ENCODE peak calls at places on chromosomes 11 and 22, in eight cellular contexts. One of them, this sample, is unnamed.

GRCh38 chr11:102520514-102520913 is 10.0 kb downstream of the MMP7 start:
- DNase-seq in SK-N-SH: no peak
- DNase-seq in adrenal gland: no peak
- DNase-seq in H1: no peak
- DNase-seq in stomach: no peak
- DNase-seq in Peyer's patch: no peak
- DNase-seq in uterus: no peak
- DNase-seq in psoas muscle: no peak
- DNase-seq in this sample: no peak

GRCh38 chr22:26970809-26971394 is 313.5 kb downstream of the MIAT start:
- DNase-seq in Peyer's patch: no peak
- DNase-seq in psoas muscle: no peak
- DNase-seq in H1: no peak
- DNase-seq in uterus: no peak
- DNase-seq in stomach: no peak
- DNase-seq in SK-N-SH: no peak
- DNase-seq in adrenal gland: no peak
- DNase-seq in this sample: no peak

GRCh38 chr11:96188625-96189006 is 154.4 kb downstream of the MAML2 start:
- DNase-seq in H1: no peak
- DNase-seq in stomach: no peak
- DNase-seq in Peyer's patch: no peak
- DNase-seq in adrenal gland: no peak
- DNase-seq in SK-N-SH: no peak
- DNase-seq in psoas muscle: no peak
- DNase-seq in uterus: no peak
- DNase-seq in this sample: no peak

GRCh38 chr11:128552783-128553661 is 34.3 kb downstream of the ETS1 start:
- DNase-seq in SK-N-SH: no peak
- DNase-seq in psoas muscle: no peak
- DNase-seq in H1: no peak
- DNase-seq in stomach: no peak
- DNase-seq in Peyer's patch: no peak
- DNase-seq in uterus: no peak
- DNase-seq in adrenal gland: no peak
- DNase-seq in this sample: no peak

GRCh38 chr22:41177040-41177625 is 28.0 kb upstream of the L3MBTL2 start:
- DNase-seq in psoas muscle: no peak
- DNase-seq in uterus: peak; percentile 29
- DNase-seq in Peyer's patch: no peak
- DNase-seq in H1: no peak
- DNase-seq in adrenal gland: no peak
- DNase-seq in SK-N-SH: no peak
- DNase-seq in stomach: no peak
- DNase-seq in this sample: peak; percentile 38

GRCh38 chr11:47005441-47005840 is 68.9 kb downstream of the CSTPP1 start:
- DNase-seq in adrenal gland: no peak
- DNase-seq in uterus: no peak
- DNase-seq in stomach: no peak
- DNase-seq in H1: no peak
- DNase-seq in SK-N-SH: no peak
- DNase-seq in psoas muscle: no peak
- DNase-seq in Peyer's patch: no peak
- DNase-seq in this sample: no peak

GRCh38 chr11:67120881-67121710 is 2.0 kb downstream of the KDM2A start:
- DNase-seq in Peyer's patch: no peak
- DNase-seq in psoas muscle: no peak
- DNase-seq in H1: no peak
- DNase-seq in SK-N-SH: no peak
- DNase-seq in adrenal gland: peak; percentile 70
- DNase-seq in uterus: no peak
- DNase-seq in stomach: peak; percentile 45
- DNase-seq in this sample: peak; percentile 6

GRCh38 chr11:13944016-13944415 is 18.5 kb upstream of the SPON1 start:
- DNase-seq in SK-N-SH: no peak
- DNase-seq in psoas muscle: no peak
- DNase-seq in adrenal gland: no peak
- DNase-seq in H1: no peak
- DNase-seq in Peyer's patch: no peak
- DNase-seq in stomach: no peak
- DNase-seq in uterus: no peak
- DNase-seq in this sample: no peak

GRCh38 chr22:28736296-28737155 is 5.1 kb downstream of the CHEK2 start:
- DNase-seq in uterus: no peak
- DNase-seq in H1: no peak
- DNase-seq in stomach: no peak
- DNase-seq in adrenal gland: no peak
- DNase-seq in Peyer's patch: no peak
- DNase-seq in psoas muscle: no peak
- DNase-seq in SK-N-SH: no peak
- DNase-seq in this sample: no peak

GRCh38 chr22:17781319-17782031 is 7.2 kb upstream of the BID start:
- DNase-seq in H1: no peak
- DNase-seq in psoas muscle: no peak
- DNase-seq in SK-N-SH: peak; percentile 57
- DNase-seq in Peyer's patch: no peak
- DNase-seq in uterus: no peak
- DNase-seq in stomach: no peak
- DNase-seq in adrenal gland: no peak
- DNase-seq in this sample: no peak

GRCh38 chr11:67732045-67732787 is 57.8 kb upstream of the ALDH3B2 start:
- DNase-seq in SK-N-SH: peak; percentile 88
- DNase-seq in H1: no peak
- DNase-seq in uterus: no peak
- DNase-seq in Peyer's patch: no peak
- DNase-seq in psoas muscle: no peak
- DNase-seq in stomach: no peak
- DNase-seq in adrenal gland: no peak
- DNase-seq in this sample: no peak

GRCh38 chr22:37179622-37180420 is 8.2 kb downstream of the C1QTNF6 start:
- DNase-seq in SK-N-SH: no peak
- DNase-seq in Peyer's patch: peak; percentile 59
- DNase-seq in psoas muscle: no peak
- DNase-seq in H1: no peak
- DNase-seq in stomach: no peak
- DNase-seq in adrenal gland: no peak
- DNase-seq in uterus: no peak
- DNase-seq in this sample: no peak

GRCh38 chr11:125918140-125918840 is 14.0 kb downstream of the DDX25 start:
- DNase-seq in adrenal gland: peak; percentile 44
- DNase-seq in Peyer's patch: no peak
- DNase-seq in psoas muscle: no peak
- DNase-seq in stomach: no peak
- DNase-seq in uterus: no peak
- DNase-seq in H1: no peak
- DNase-seq in SK-N-SH: peak; percentile 62
- DNase-seq in this sample: no peak

GRCh38 chr11:9002920-9003572 is 755 bp downstream of the NRIP3 start:
- DNase-seq in Peyer's patch: no peak
- DNase-seq in stomach: no peak
- DNase-seq in H1: no peak
- DNase-seq in uterus: no peak
- DNase-seq in psoas muscle: no peak
- DNase-seq in SK-N-SH: no peak
- DNase-seq in adrenal gland: peak; percentile 56
- DNase-seq in this sample: no peak

DNA sequence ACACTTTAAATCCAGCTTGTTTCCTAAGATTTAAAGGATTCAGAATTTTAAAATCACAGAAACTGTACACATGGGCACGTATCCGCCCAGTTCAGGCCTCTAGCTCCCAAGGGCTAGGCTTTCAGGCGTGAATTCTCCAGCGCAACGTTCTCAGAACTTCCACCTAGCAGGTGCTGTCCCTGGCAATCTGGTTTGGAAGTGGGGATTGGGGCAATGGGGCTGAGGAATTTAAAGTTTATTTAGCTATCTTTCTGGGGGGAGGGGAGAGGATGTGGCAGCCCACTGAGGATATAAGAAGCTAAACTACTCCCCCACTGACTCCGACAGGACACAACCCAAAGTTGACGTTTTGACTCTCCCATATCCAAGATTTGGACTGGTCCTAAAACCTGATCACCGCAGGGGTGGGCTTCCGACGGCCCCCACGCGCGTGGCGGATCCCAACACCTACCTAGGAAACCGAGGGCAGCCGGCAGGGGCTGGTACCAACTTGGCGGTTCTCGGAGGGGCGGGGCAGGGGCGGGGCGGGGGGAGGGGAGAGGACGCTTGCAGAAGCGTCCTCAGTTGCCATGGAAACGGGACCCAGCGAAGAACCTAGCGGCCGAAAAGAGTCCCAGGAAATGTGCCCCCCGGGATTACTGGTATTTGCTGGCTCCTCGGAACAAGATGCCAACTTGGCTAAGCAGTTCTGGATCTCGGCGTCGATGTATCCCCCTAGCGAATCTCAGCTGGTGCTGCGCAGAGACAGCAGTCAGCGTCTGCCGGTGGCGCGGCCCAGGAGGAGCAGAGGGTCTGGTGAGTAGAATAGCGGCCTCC is at the start of gene HOATZ:
- DNase-seq in adrenal gland: no peak
- DNase-seq in uterus: no peak
- DNase-seq in Peyer's patch: no peak
- DNase-seq in stomach: no peak
- DNase-seq in SK-N-SH: peak; percentile 63
- DNase-seq in psoas muscle: no peak
- DNase-seq in H1: peak; percentile 41
- DNase-seq in this sample: no peak
- TF ChIP-seq CTCF in adrenal gland: no peak
- TF ChIP-seq CTCF in uterus: no peak
- TF ChIP-seq CTCF in Peyer's patch: no peak
- TF ChIP-seq CTCF in stomach: no peak
- TF ChIP-seq CTCF in SK-N-SH: peak; percentile 13
- TF ChIP-seq CTCF in psoas muscle: no peak
- TF ChIP-seq CTCF in H1: peak; percentile 19
- TF ChIP-seq CTCF in this sample: no peak

GRCh38 chr22:45686004-45686403 is 14.4 kb downstream of the ATXN10 start:
- DNase-seq in SK-N-SH: no peak
- DNase-seq in psoas muscle: no peak
- DNase-seq in H1: no peak
- DNase-seq in adrenal gland: no peak
- DNase-seq in Peyer's patch: no peak
- DNase-seq in uterus: no peak
- DNase-seq in stomach: no peak
- DNase-seq in this sample: no peak
- H3K4me1 ChIP-seq in SK-N-SH: peaks cover 78% of the 10 kb centered on the region
- H3K4me1 ChIP-seq in psoas muscle: peaks cover 62% of the 10 kb centered on the region
- H3K4me1 ChIP-seq in H1: no peaks in the 10 kb centered on the region
- H3K4me1 ChIP-seq in adrenal gland: peaks cover 40% of the 10 kb centered on the region
- H3K4me1 ChIP-seq in Peyer's patch: no peaks in the 10 kb centered on the region
- H3K4me1 ChIP-seq in uterus: no peaks in the 10 kb centered on the region
- H3K4me1 ChIP-seq in stomach: peaks cover 86% of the 10 kb centered on the region
- H3K4me1 ChIP-seq in this sample: no peaks in the 10 kb centered on the region

GRCh38 chr11:37141707-37142106 is 543.7 kb upstream of the RAG2 start:
- DNase-seq in stomach: no peak
- DNase-seq in H1: no peak
- DNase-seq in Peyer's patch: no peak
- DNase-seq in uterus: no peak
- DNase-seq in psoas muscle: no peak
- DNase-seq in SK-N-SH: no peak
- DNase-seq in adrenal gland: no peak
- DNase-seq in this sample: no peak
- TF ChIP-seq CTCF in stomach: no peak
- TF ChIP-seq CTCF in H1: no peak
- TF ChIP-seq CTCF in Peyer's patch: no peak
- TF ChIP-seq CTCF in uterus: no peak
- TF ChIP-seq CTCF in psoas muscle: no peak
- TF ChIP-seq CTCF in SK-N-SH: no peak
- TF ChIP-seq CTCF in adrenal gland: no peak
- TF ChIP-seq CTCF in this sample: peak; percentile 30

GRCh38 chr11:29438815-29439214 is 578.0 kb downstream of the KCNA4 start:
- DNase-seq in Peyer's patch: no peak
- DNase-seq in stomach: no peak
- DNase-seq in SK-N-SH: no peak
- DNase-seq in H1: no peak
- DNase-seq in psoas muscle: no peak
- DNase-seq in uterus: no peak
- DNase-seq in adrenal gland: no peak
- DNase-seq in this sample: no peak
- H3K4me1 ChIP-seq in Peyer's patch: no peaks in the 10 kb centered on the region
- H3K4me1 ChIP-seq in stomach: no peaks in the 10 kb centered on the region
- H3K4me1 ChIP-seq in SK-N-SH: no peaks in the 10 kb centered on the region
- H3K4me1 ChIP-seq in H1: no peaks in the 10 kb centered on the region
- H3K4me1 ChIP-seq in psoas muscle: no peaks in the 10 kb centered on the region
- H3K4me1 ChIP-seq in uterus: no peaks in the 10 kb centered on the region
- H3K4me1 ChIP-seq in adrenal gland: no peaks in the 10 kb centered on the region
- H3K4me1 ChIP-seq in this sample: no peaks in the 10 kb centered on the region

This sample was measured in right lobe of liver.